ENCODE peak calls at places on chromosome 22, in four cellular contexts. A is left ventricle myocardium inferior; N is activated B cell treated with CpG ODN at 0.5 μM for 24 hours; T is CD8-positive, alpha-beta T cell. O is an unnamed sample.

GRCh38 chr22:42914511-42915076 is 57.5 kb upstream of the ARFGAP3 start:
- DNase-seq in A (no peak), N (no peak), T (no peak), O (no peak)

GRCh38 chr22:46047226-46047625 is 70.3 kb upstream of the WNT7B start:
- DNase-seq in A (peak), N (no peak), T (no peak), O (no peak)

GRCh38 chr22:19687561-19688300 is 26.6 kb upstream of the SEPTIN5 start:
- DNase-seq in A (no peak), N (no peak), T (no peak), O (no peak)

GRCh38 chr22:44531487-44531886 is 33.5 kb upstream of the RTL6 start:
- DNase-seq in A (no peak), N (no peak), T (no peak), O (no peak)

GRCh38 chr22:31616315-31616980 is 45.6 kb downstream of the PISD start:
- DNase-seq in A (no peak), N (no peak), T (no peak), O (no peak)

GRCh38 chr22:44721206-44721605 is 19.2 kb downstream of the PRR5 start:
- DNase-seq in A (no peak), N (no peak), T (no peak), O (no peak)

GRCh38 chr22:49995059-49995412 is 17.5 kb downstream of the IL17REL start:
- DNase-seq in A (no peak), N (no peak), T (no peak), O (no peak)

GRCh38 chr22:41285441-41285819 is 557 bp downstream of the RANGAP1 start:
- DNase-seq in A (peak), N (peak), T (peak), O (no peak)

GRCh38 chr22:30822216-30823014 is 127.7 kb downstream of the OSBP2 start:
- DNase-seq in A (no peak), N (no peak), T (no peak), O (no peak)

GRCh38 chr22:41917906-41918791 is 3.3 kb upstream of the SHISA8 start:
- DNase-seq in A (peak), N (no peak), T (no peak), O (no peak)

GRCh38 chr22:43263645-43264514 is 76.9 kb upstream of the TTLL12 start:
- DNase-seq in A (peak), N (peak), T (peak), O (no peak)

GRCh38 chr22:33240901-33241300 is 182.7 kb upstream of the SYN3 start:
- DNase-seq in A (no peak), N (no peak), T (no peak), O (no peak)

GRCh38 chr22:45785458-45785857 is 113.8 kb downstream of the ATXN10 start:
- DNase-seq in A (no peak), N (no peak), T (no peak), O (no peak)

GRCh38 chr22:44941176-44941575 is 68.6 kb downstream of the PHF21B start:
- DNase-seq in A (no peak), N (no peak), T (no peak), O (no peak)

GRCh38 chr22:50683994-50684371 is 11.4 kb downstream of the SHANK3 start:
- DNase-seq in A (no peak), N (no peak), T (no peak), O (no peak)

GRCh38 chr22:46575915-46576555 is 38.6 kb upstream of the CELSR1 start:
- DNase-seq in A (peak), N (no peak), T (no peak), O (no peak)

GRCh38 chr22:41418717-41419116 is 27.9 kb downstream of the TOB2 start:
- DNase-seq in A (no peak), N (no peak), T (no peak), O (no peak)

GRCh38 chr22:35446365-35446764 is 46.4 kb downstream of the MCM5 start:
- DNase-seq in A (no peak), N (no peak), T (no peak), O (no peak)

GRCh38 chr22:44002324-44002723 is 21.8 kb upstream of the PARVB start:
- DNase-seq in A (no peak), N (no peak), T (no peak), O (no peak)

GRCh38 chr22:30605449-30606110 is 1.4 kb upstream of the TCN2 start:
- DNase-seq in A (peak), N (no peak), T (peak), O (no peak)

GRCh38 chr22:41197808-41198585 is 7.1 kb upstream of the L3MBTL2 start:
- DNase-seq in A (peak), N (no peak), T (peak), O (no peak)

GRCh38 chr22:31944700-31945477 is 554 bp downstream of the YWHAH start:
- DNase-seq in A (peak), N (no peak), T (no peak), O (no peak)

GRCh38 chr22:44449061-44449682 is 48.9 kb downstream of the RTL6 start:
- DNase-seq in A (no peak), N (no peak), T (no peak), O (no peak)

GRCh38 chr22:30313527-30314385 is 13.0 kb downstream of the TBC1D10A start:
- DNase-seq in A (no peak), N (no peak), T (no peak), O (no peak)

GRCh38 chr22:32991353-32992115 is 66.6 kb downstream of the SYN3 start:
- DNase-seq in A (peak), N (no peak), T (no peak), O (no peak)

GRCh38 chr22:17234144-17234623 is 14.9 kb upstream of the ADA2 start:
- DNase-seq in A (no peak), N (no peak), T (no peak), O (no peak)
- TF ChIP-seq CTCF in A (no peak), N (no peak), T (no peak), O (no peak)

DNA sequence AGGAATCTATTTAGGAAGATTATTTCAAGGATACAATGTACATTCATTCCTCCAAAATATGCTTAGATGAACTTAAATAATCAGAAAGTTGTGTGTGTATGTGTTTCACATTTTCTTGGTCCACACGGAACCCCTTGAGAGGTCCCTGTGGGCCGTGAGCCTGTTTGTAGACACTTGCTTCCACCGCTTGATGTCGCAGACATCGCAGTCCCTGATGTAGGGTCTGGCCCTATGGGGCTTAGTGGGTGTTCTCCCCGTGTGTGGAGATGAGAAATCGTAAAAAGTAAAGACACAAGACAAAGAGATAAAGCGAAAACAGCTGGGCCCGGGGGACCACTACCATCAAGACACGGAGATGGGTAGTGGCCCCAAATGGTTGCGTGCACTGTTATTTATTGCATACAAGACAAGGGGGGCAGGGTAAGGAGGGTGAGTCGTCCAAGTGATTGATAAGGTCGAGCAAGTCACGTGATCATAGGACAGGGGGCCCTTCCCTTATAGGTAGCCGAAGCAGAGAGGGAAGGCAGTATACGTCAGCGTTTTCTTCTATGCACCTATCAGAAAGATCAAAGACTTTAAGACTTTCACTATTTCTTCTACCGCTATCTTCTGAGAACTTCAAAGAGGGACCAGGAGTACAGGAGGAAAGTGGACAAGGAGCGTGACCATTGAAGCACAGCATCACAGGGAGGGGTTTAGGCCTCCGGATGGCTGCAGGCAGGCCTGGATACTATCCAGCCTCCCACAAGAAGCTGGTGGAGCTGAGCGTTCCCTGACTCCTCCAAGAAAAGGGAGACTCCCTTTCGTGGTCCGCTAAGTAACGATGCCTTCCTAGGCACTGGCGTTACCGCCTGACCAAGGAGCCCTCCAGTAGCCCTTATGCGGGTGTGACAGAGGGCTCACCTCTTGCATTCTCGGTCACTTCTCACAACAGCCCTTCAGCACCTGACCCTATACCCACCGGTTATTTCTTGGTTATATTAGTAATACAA is 1.2 kb upstream of the APOBEC3C start:
- DNase-seq in A (no peak), N (no peak), T (no peak), O (no peak)
- TF ChIP-seq CTCF in A (no peak), N (no peak), T (no peak), O (no peak)

GRCh38 chr22:29251981-29252978 is 15.5 kb downstream of the RHBDD3 start:
- DNase-seq in A (no peak), N (no peak), T (no peak), O (no peak)
- TF ChIP-seq CTCF in A (no peak), N (no peak), T (no peak), O (no peak)

GRCh38 chr22:48575567-48576332 is 1251.9 kb downstream of the BRD1 start:
- DNase-seq in A (no peak), N (no peak), T (no peak), O (no peak)

GRCh38 chr22:48574776-48575566 is 1252.7 kb downstream of the BRD1 start:
- DNase-seq in A (no peak), N (no peak), T (no peak), O (peak)

GRCh38 chr22:48577014-48577690 is 1250.5 kb downstream of the BRD1 start:
- DNase-seq in A (no peak), N (no peak), T (no peak), O (no peak)

GRCh38 chr22:48577691-48578090 is 1250.0 kb downstream of the BRD1 start:
- DNase-seq in A (no peak), N (no peak), T (no peak), O (no peak)

DNA sequence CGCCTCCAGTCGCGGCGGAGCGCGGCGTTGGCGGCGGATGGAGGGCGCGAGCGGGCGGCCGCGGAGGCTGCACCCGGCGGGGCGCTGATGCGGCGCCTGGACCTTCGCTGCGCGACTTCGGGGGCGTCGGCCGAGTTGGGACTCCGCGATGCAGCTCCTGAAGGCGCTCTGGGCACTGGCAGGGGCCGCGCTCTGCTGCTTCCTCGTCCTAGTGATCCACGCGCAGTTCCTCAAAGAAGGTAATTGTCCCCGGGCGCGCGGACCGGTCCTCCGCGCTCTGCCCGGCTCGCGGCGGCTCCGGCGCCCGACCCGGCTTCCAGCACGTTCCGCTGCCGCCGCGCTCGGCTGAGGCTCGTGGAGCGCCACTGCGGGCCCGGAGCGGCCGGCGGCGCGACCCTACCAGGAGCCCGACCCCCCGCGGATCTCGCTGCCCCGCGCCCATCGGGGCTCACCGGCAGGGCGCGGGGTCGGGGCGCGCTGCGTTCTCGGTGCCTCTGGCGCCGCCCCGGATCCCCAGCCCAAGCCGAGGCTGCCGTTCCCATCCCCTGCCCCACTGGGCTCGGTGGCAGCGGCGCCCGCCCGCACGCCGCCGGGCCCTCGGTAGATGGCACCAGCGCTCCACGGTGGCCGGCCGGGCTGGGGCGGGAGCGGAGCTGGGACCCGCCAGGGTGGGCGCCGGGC is 1251.2 kb downstream of the BRD1 start:
- DNase-seq in A (no peak), N (no peak), T (no peak), O (no peak)
- TF ChIP-seq CTCF in A (peak), N (no peak), T (no peak), O (peak)

GRCh38 chr22:40040927-40041326 is 46.2 kb downstream of the FAM83F start:
- DNase-seq in A (peak), N (no peak), T (no peak), O (no peak)
- TF ChIP-seq CTCF in A (no peak), N (no peak), T (no peak), O (no peak)

O was measured in D721Med.